ENCODE peak calls at places on chromosomes 4 and X, in five cellular contexts. H is neural progenitor cell, B is AG10803, V is thyroid gland, T is HFF-Myc. X is an unnamed sample.

GRCh38 chrX:98480606-98481005 is 1596.9 kb downstream of the RPA4 start:
- DNase-seq in T (no peak), V (no peak), H (no peak), B (no peak), X (no peak)

GRCh38 chr4:40886931-40887330 is 137.2 kb downstream of the NSUN7 start:
- DNase-seq in V (no peak), H (no peak), B (no peak), T (no peak), X (no peak)

GRCh38 chr4:16686195-16686594 is 212.2 kb downstream of the LDB2 start:
- DNase-seq in V (no peak), H (no peak), B (peak; percentile 97), T (peak; percentile 62), X (no peak)

GRCh38 chrX:153317996-153318722 is 3.4 kb downstream of the PNMA6F start:
- DNase-seq in V (no peak), B (no peak), T (no peak), H (no peak), X (no peak)

GRCh38 chr4:5874811-5875465 is 17.9 kb downstream of the CRMP1 start:
- DNase-seq in T (no peak), B (peak; percentile 52), V (no peak), H (peak; percentile 59), X (peak; percentile 34)

GRCh38 chr4:143084566-143084965 is 100.2 kb upstream of the USP38 start:
- DNase-seq in H (no peak), V (no peak), T (no peak), B (no peak), X (no peak)

GRCh38 chr4:76147454-76148141 is 599 bp downstream of the NUP54 start:
- DNase-seq in H (peak; percentile 95), T (peak; percentile 38), V (peak; percentile 56), B (peak; percentile 52), X (peak; percentile 19)

GRCh38 chrX:20547649-20548051 is 280.9 kb upstream of the RPS6KA3 start:
- DNase-seq in T (no peak), B (peak; percentile 54), H (no peak), V (peak; percentile 86), X (no peak)

GRCh38 chr4:156962551-156962974 is 9.0 kb downstream of the PDGFC start:
- DNase-seq in V (no peak), T (peak; percentile 95), B (peak; percentile 98), H (no peak), X (no peak)

GRCh38 chr4:67861513-67861912 is 22.3 kb downstream of the TMPRSS11D start:
- DNase-seq in B (no peak), T (no peak), V (no peak), H (no peak), X (no peak)

GRCh38 chr4:113467581-113467980 is 294.0 kb downstream of the CAMK2D start:
- DNase-seq in B (peak; percentile 84), T (no peak), V (no peak), H (no peak), X (no peak)

GRCh38 chrX:47751670-47752069 is 85.0 kb upstream of the ZNF81 start:
- DNase-seq in V (peak; percentile 68), T (no peak), B (peak; percentile 26), H (peak; percentile 53), X (no peak)

GRCh38 chr4:2936773-2937145 is 26.4 kb downstream of the NOP14 start:
- DNase-seq in V (no peak), B (peak; percentile 50), H (no peak), T (no peak), X (no peak)

GRCh38 chr4:52910115-52910514 is 48.0 kb downstream of the RASL11B start:
- DNase-seq in B (no peak), V (no peak), T (no peak), H (no peak), X (no peak)

GRCh38 chr4:2927016-2927695 is 36.0 kb downstream of the NOP14 start:
- DNase-seq in H (no peak), B (no peak), T (no peak), V (no peak), X (peak; percentile 79)

GRCh38 chr4:177728361-177729152 is 286.3 kb upstream of the AGA start:
- DNase-seq in T (no peak), H (no peak), V (no peak), B (no peak), X (no peak)

GRCh38 chr4:770022-770421 is 55.9 kb downstream of the CPLX1 start:
- DNase-seq in T (no peak), B (peak; percentile 23), V (no peak), H (no peak), X (no peak)

GRCh38 chr4:5912614-5913019 is 19.7 kb upstream of the CRMP1 start:
- DNase-seq in B (no peak), T (peak; percentile 14), H (no peak), V (no peak), X (no peak)

GRCh38 chr4:186719925-186720694 is 3.5 kb downstream of the FAT1 start:
- DNase-seq in T (no peak), B (peak; percentile 49), H (peak; percentile 64), V (no peak), X (no peak)

GRCh38 chrX:97266406-97267121 is 382.9 kb downstream of the RPA4 start:
- DNase-seq in H (no peak), V (no peak), B (no peak), T (no peak), X (no peak)

GRCh38 chr4:5785806-5786680 is 75.0 kb downstream of the EVC start:
- DNase-seq in B (peak; percentile 79), V (no peak), H (no peak), T (no peak), X (no peak)

GRCh38 chr4:6956087-6956433 is 46.4 kb downstream of the TBC1D14 start:
- DNase-seq in B (no peak), T (no peak), V (no peak), H (no peak), X (no peak)

GRCh38 chr4:43690121-43690520 is 758.5 kb downstream of the KCTD8 start:
- DNase-seq in V (no peak), T (no peak), H (no peak), B (no peak), X (no peak)

GRCh38 chr4:41304221-41304620 is 47.5 kb downstream of the UCHL1 start:
- DNase-seq in B (no peak), T (no peak), V (peak; percentile 92), H (no peak), X (no peak)

GRCh38 chr4:73776363-73776762 is 36.0 kb downstream of the CXCL8 start:
- DNase-seq in T (peak; percentile 39), V (peak; percentile 37), H (no peak), B (peak; percentile 70), X (no peak)

GRCh38 chr4:73593631-73594241 is 26.5 kb downstream of the RASSF6 start:
- DNase-seq in H (peak; percentile 27), V (peak; percentile 6), B (peak; percentile 16), T (no peak), X (no peak)

GRCh38 chr4:2924765-2925301 is 38.4 kb downstream of the NOP14 start:
- DNase-seq in V (peak; percentile 75), H (no peak), B (no peak), T (no peak), X (peak; percentile 66)

GRCh38 chr4:173214661-173215060 is 46.0 kb downstream of the GALNT7 start:
- DNase-seq in T (peak; percentile 53), H (no peak), B (peak; percentile 59), V (peak; percentile 85), X (no peak)

GRCh38 chrX:84318661-84319060 is 130.7 kb upstream of the RPS6KA6 start:
- DNase-seq in V (no peak), T (no peak), H (no peak), B (no peak), X (no peak)

GRCh38 chrX:130287071-130287770 is 18.5 kb upstream of the ZNF280C start:
- DNase-seq in T (no peak), B (no peak), H (no peak), V (no peak), X (no peak)
- H3K4me3 ChIP-seq in T (no peak overlapping the region), B (no peak overlapping the region), H (no peak overlapping the region), V (no peak overlapping the region), X (no peak overlapping the region)

GRCh38 chr4:120733054-120733453 is 189.5 kb downstream of the PRDM5 start:
- DNase-seq in T (no peak), H (no peak), B (no peak), V (no peak), X (no peak)
- H3K4me3 ChIP-seq in T (no peak overlapping the region), H (no peak overlapping the region), B (no peak overlapping the region), V (no peak overlapping the region), X (no peak overlapping the region)

GRCh38 chr4:47010347-47011188 is 17.2 kb upstream of the GABRA4 start:
- DNase-seq in B (no peak), T (no peak), H (no peak), V (no peak), X (no peak)
- H3K4me3 ChIP-seq in B (no peak overlapping the region), T (no peak overlapping the region), H (no peak overlapping the region), V (no peak overlapping the region), X (no peak overlapping the region)

DNA sequence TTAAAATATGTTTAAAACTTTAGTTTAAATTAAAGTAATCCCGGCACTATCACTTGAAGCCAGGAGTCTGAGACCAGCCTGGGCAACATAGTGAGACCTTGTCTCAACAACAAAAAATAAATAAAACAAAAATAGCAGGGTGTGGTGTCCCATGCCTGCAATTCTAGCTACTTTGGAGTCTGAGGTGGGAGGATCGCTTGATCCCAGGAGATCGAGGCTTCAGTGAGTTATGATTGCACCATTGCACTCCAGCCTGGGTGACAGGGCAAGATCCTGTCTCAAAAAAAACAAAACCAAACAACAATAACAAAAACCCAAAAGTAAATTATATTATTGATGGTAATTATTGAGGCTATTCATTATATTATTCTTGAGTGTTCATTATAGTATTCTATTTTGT is 9.9 kb upstream of the PDLIM5 start:
- DNase-seq in V (no peak), H (no peak), B (no peak), T (no peak), X (no peak)
- H3K4me3 ChIP-seq in V (no peak overlapping the region), H (no peak overlapping the region), B (no peak overlapping the region), T (no peak overlapping the region), X (no peak overlapping the region)

DNA sequence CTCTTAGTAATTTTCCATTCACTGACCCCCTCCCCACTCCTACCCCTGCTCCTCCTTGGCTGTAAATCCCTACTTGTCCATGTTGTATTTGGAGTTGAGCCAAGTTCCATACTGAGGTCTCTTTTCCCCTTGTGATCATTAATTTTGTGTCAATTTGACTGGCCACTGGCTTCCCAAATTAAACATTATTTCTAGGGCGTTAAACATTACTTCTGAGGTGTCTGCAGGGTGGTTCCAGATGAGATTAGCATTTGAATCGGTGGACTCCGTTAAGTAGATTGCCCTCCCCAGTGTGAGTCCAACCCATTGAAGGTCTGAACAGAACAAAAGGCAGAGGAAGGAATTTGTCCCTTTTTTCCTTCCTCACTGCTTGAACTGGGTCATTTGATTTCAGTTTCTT is 25.7 kb downstream of the SLC39A8 start:
- DNase-seq in T (no peak), V (no peak), H (peak; percentile 71), B (no peak), X (no peak)
- H3K4me3 ChIP-seq in T (no peak overlapping the region), V (no peak overlapping the region), H (no peak overlapping the region), B (no peak overlapping the region), X (no peak overlapping the region)

GRCh38 chrX:40736170-40736505 is 796 bp upstream of the MED14 start:
- DNase-seq in V (peak; percentile 3), B (no peak), H (peak; percentile 18), T (no peak), X (no peak)

GRCh38 chrX:40734956-40735317 is 405 bp downstream of the MED14 start:
- DNase-seq in V (peak; percentile 47), B (peak; percentile 3), T (no peak), H (no peak), X (no peak)

GRCh38 chrX:40735318-40736169 is at the start of gene MED14:
- DNase-seq in B (peak; percentile 74), V (peak; percentile 86), T (peak; percentile 37), H (peak; percentile 92), X (peak; percentile 78)

GRCh38 chrX:40729923-40730584 is 5.3 kb downstream of the MED14 start:
- DNase-seq in H (no peak), B (no peak), V (peak; percentile 2), T (no peak), X (no peak)

GRCh38 chrX:40733691-40734090 is 1.7 kb downstream of the MED14 start:
- DNase-seq in B (peak; percentile 53), V (no peak), T (no peak), H (no peak), X (no peak)
- H3K4me3 ChIP-seq in B (peak overlapping the region; percentile 79), V (no peak overlapping the region), T (peak overlapping the region; percentile 55), H (peak overlapping the region; percentile 67), X (no peak overlapping the region)